ENCODE peak calls at places on chromosomes 7 and 10, in five cellular contexts. D is sigmoid colon, J is ovary, P is tibial nerve, Z is SK-N-SH. W is an unnamed sample. For H3K4me1, the result is how much of the 10 kb centered on the place peaks cover.

GRCh38 chr10:130361351-130362105 is 225.3 kb downstream of the GLRX3 start:
- DNase-seq in D (no peak), J (no peak), P (no peak), Z (no peak), W (no peak)

GRCh38 chr7:1942704-1943294 is 272.7 kb downstream of the ELFN1 start:
- DNase-seq in D (no peak), J (no peak), P (no peak), Z (no peak), W (no peak)

GRCh38 chr7:82050792-82051191 is 280.9 kb upstream of the HGF start:
- DNase-seq in D (no peak), J (no peak), P (no peak), Z (peak), W (no peak)

GRCh38 chr7:727806-728460 is 852 bp upstream of the PRKAR1B start:
- DNase-seq in D (no peak), J (peak), P (no peak), Z (peak), W (no peak)

GRCh38 chr7:64876792-64877713 is 26.0 kb upstream of the ZNF273 start:
- DNase-seq in D (peak), J (no peak), P (peak), Z (peak), W (peak)

GRCh38 chr7:136045992-136046391 is 68.8 kb upstream of the MTPN start:
- DNase-seq in D (peak), J (no peak), P (no peak), Z (no peak), W (no peak)

GRCh38 chr10:12588091-12588850 is 238.9 kb downstream of the CAMK1D start:
- DNase-seq in D (peak), J (no peak), P (no peak), Z (no peak), W (peak)

GRCh38 chr10:34824870-34825269 is 9.8 kb upstream of the PARD3 start:
- DNase-seq in D (no peak), J (no peak), P (no peak), Z (peak), W (no peak)

GRCh38 chr7:107090452-107090851 is 45.9 kb downstream of the PRKAR2B start:
- DNase-seq in D (no peak), J (no peak), P (no peak), Z (no peak), W (no peak)

GRCh38 chr10:103493362-103493871 is at the start of gene NEURL1:
- DNase-seq in D (no peak), J (peak), P (no peak), Z (peak), W (no peak)

GRCh38 chr10:92553959-92554358 is 19.9 kb downstream of the IDE start:
- DNase-seq in D (no peak), J (no peak), P (no peak), Z (no peak), W (no peak)

GRCh38 chr10:118349235-118349634 is 7.1 kb upstream of the FAM204A start:
- DNase-seq in D (no peak), J (no peak), P (no peak), Z (no peak), W (no peak)

GRCh38 chr7:110595694-110596093 is 495.2 kb upstream of the LRRN3 start:
- DNase-seq in D (no peak), J (no peak), P (no peak), Z (no peak), W (no peak)

GRCh38 chr7:127582361-127582760 is 3.0 kb downstream of the GCC1 start:
- DNase-seq in D (peak), J (peak), P (no peak), Z (no peak), W (peak)

GRCh38 chr10:67602268-67602950 is 93.6 kb downstream of the CTNNA3 start:
- DNase-seq in D (no peak), J (no peak), P (no peak), Z (no peak), W (no peak)

GRCh38 chr10:67599597-67599996 is 96.4 kb downstream of the CTNNA3 start:
- DNase-seq in D (no peak), J (no peak), P (no peak), Z (no peak), W (no peak)

GRCh38 chr10:67606572-67606971 is 89.4 kb downstream of the CTNNA3 start:
- DNase-seq in D (no peak), J (no peak), P (no peak), Z (no peak), W (no peak)

GRCh38 chr10:67603701-67604100 is 92.3 kb downstream of the CTNNA3 start:
- DNase-seq in D (no peak), J (no peak), P (no peak), Z (no peak), W (no peak)

DNA sequence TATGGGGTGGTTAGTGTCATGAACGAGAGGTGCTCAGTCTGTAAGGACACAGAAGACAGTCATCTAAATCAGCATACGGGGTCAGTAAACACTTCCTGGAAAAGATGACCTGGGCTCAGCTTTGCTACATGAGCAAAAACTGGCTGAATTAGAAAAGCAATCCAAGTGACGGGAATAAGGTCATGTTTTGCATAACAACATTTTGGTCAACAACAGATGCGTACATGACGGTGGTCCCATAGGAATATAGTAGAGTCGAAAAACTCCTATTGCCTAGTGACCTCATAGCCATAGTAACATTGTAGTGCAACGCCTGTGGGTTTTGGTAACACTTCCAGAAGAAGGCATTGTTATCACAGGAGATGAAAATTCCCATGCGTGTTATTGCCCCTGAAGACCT is 92.9 kb downstream of the CTNNA3 start:
- DNase-seq in D (no peak), J (no peak), P (no peak), Z (no peak), W (no peak)
- H3K4me1 ChIP-seq in D (under half), J (under half), P (under half), Z (under half), W (under half)

GRCh38 chr10:78980354-78980753 is 88.4 kb upstream of the ZMIZ1 start:
- DNase-seq in D (peak), J (no peak), P (no peak), Z (peak), W (no peak)
- TF ChIP-seq EP300 in D (no peak), J (no peak), P (no peak), Z (peak), W (no peak)

GRCh38 chr7:134879815-134880475 is 100.5 kb downstream of the CALD1 start:
- DNase-seq in D (no peak), J (no peak), P (no peak), Z (no peak), W (no peak)

GRCh38 chr7:134885967-134886352 is 100.3 kb upstream of the AGBL3 start:
- DNase-seq in D (no peak), J (no peak), P (no peak), Z (no peak), W (no peak)

GRCh38 chr7:134878731-134879295 is 99.4 kb downstream of the CALD1 start:
- DNase-seq in D (no peak), J (no peak), P (no peak), Z (no peak), W (no peak)

GRCh38 chr7:134886353-134887057 is 99.8 kb upstream of the AGBL3 start:
- DNase-seq in D (peak), J (peak), P (peak), Z (no peak), W (no peak)

DNA sequence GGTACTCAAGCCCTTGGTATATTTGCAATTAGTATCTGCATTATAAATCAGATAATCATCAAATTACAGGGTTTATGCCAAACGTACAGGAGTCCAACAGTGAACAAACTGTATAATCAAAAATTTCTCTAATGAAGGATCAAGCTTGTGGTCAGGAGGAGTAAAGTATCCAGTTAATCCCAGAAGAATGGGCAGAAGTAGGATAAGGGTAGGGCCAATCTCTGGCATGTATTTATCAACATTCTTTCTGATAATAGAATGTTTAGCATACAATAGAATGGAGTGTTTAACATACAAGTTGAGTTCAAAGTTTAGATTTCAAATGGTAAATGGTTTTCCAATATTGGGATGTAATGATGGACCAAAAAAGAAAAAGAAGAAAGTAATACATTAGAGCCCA is 103.0 kb downstream of the CALD1 start:
- DNase-seq in D (no peak), J (no peak), P (no peak), Z (no peak), W (no peak)
- H3K4me1 ChIP-seq in D (half or more), J (under half), P (under half), Z (under half), W (under half)

GRCh38 chr10:73648975-73649829 is 6.6 kb downstream of the SYNPO2L start:
- DNase-seq in D (no peak), J (no peak), P (no peak), Z (no peak), W (no peak)
- TF ChIP-seq EP300 in D (no peak), J (no peak), P (no peak), Z (no peak), W (no peak)

GRCh38 chr10:6537704-6538103 is 42.4 kb downstream of the PRKCQ start:
- DNase-seq in D (no peak), J (no peak), P (peak), Z (no peak), W (no peak)

GRCh38 chr10:6543431-6544005 is 36.6 kb downstream of the PRKCQ start:
- DNase-seq in D (no peak), J (no peak), P (no peak), Z (no peak), W (peak)

GRCh38 chr10:6542999-6543430 is 37.1 kb downstream of the PRKCQ start:
- DNase-seq in D (no peak), J (no peak), P (no peak), Z (no peak), W (no peak)
- H3K4me1 ChIP-seq in D (under half), J (under half), P (under half), Z (under half), W (under half)

GRCh38 chr10:29321656-29322055 is 32.8 kb downstream of the LYZL1 start:
- DNase-seq in D (no peak), J (no peak), P (no peak), Z (no peak), W (no peak)

GRCh38 chr10:29317423-29318021 is 28.7 kb downstream of the LYZL1 start:
- DNase-seq in D (no peak), J (no peak), P (no peak), Z (no peak), W (no peak)

GRCh38 chr10:29317027-29317420 is 28.2 kb downstream of the LYZL1 start:
- DNase-seq in D (no peak), J (no peak), P (no peak), Z (no peak), W (no peak)

GRCh38 chr10:29316308-29317026 is 27.6 kb downstream of the LYZL1 start:
- DNase-seq in D (no peak), J (no peak), P (no peak), Z (no peak), W (no peak)

GRCh38 chr10:29319205-29319781 is 30.4 kb downstream of the LYZL1 start:
- DNase-seq in D (no peak), J (no peak), P (no peak), Z (no peak), W (no peak)
- TF ChIP-seq EP300 in D (no peak), J (no peak), P (no peak), Z (no peak), W (no peak)

DNA sequence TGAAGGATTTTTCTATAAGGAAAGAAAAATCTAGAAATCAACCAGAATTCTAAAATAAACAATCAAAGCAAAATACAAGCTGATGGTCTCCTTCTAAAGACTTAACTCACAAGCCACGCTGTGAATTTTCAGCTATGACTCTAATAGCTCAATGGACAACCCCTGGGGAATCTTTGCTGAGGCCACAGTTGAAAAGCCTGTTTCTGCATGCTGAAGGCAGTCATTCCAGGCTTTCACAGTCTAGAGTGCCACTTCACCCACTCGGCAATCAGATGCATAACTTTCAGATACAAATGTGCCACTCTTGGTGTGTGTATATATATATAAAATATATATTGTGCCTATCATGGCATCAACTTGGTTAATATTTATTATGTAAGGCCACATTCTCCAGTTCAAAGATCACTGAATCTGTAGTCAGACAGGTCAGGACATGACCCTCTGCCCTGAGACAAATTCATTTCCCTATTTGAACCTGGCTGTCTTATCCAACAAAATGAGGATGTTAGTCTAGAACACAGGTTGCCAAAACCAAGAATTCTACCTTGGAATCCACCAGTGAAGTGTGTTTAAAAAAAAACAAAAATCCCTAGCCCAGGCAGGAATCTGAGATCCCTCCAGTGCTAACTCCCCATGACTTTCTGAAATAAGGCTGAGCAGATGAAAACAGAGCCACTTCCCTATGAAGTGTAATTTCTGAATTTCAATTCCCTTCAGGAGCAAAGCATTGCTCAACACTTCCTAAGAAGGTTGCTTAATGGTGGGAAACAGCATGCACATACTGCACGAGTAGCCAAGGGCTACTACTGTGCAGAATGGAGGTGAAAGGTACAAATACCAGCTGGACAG is 9.9 kb downstream of the LIPA start:
- DNase-seq in D (no peak), J (no peak), P (peak), Z (no peak), W (no peak)
- H3K4me1 ChIP-seq in D (under half), J (under half), P (under half), Z (under half), W (under half)

GRCh38 chr7:130345106-130345505 is 490 bp downstream of the CPA5 start:
- DNase-seq in D (no peak), J (no peak), P (no peak), Z (no peak), W (no peak)
- TF ChIP-seq EP300 in D (no peak), J (no peak), P (no peak), Z (no peak), W (no peak)